ENCODE peak calls at places on chromosome 22, in six cellular contexts. R is HCT116, N is K562, D is HepG2, J is H1, Z is GM12878. Y is an unnamed sample.

GRCh38 chr22:34019190-34019845 is 99.0 kb upstream of the LARGE1 start:
- DNase-seq in R (no peak), N (no peak), D (no peak), J (no peak), Z (no peak), Y (no peak)

GRCh38 chr22:42515896-42516295 is 3.7 kb downstream of the RRP7A start:
- DNase-seq in R (no peak), N (no peak), D (peak; percentile 62), J (no peak), Z (no peak), Y (no peak)

GRCh38 chr22:19634206-19634536 is 80.1 kb upstream of the SEPTIN5 start:
- DNase-seq in R (no peak), N (no peak), D (no peak), J (no peak), Z (no peak), Y (no peak)

GRCh38 chr22:17672417-17672991 is 33.9 kb downstream of the BCL2L13 start:
- DNase-seq in R (no peak), N (no peak), D (no peak), J (no peak), Z (no peak), Y (no peak)

GRCh38 chr22:19905619-19906276 is 35.8 kb upstream of the COMT start:
- DNase-seq in R (no peak), N (no peak), D (no peak), J (no peak), Z (no peak), Y (no peak)

GRCh38 chr22:27576815-27577564 is 224.6 kb downstream of the MN1 start:
- DNase-seq in R (no peak), N (no peak), D (no peak), J (no peak), Z (no peak), Y (no peak)

GRCh38 chr22:20728523-20729190 is 45.3 kb upstream of the SERPIND1 start:
- DNase-seq in R (no peak), N (no peak), D (no peak), J (no peak), Z (no peak), Y (no peak)

GRCh38 chr22:31082606-31083376 is 1.7 kb downstream of the SMTN start:
- DNase-seq in R (peak; percentile 69), N (peak; percentile 70), D (peak; percentile 60), J (no peak), Z (no peak), Y (peak; percentile 72)

GRCh38 chr22:24500251-24500820 is 5.2 kb downstream of the UPB1 start:
- DNase-seq in R (no peak), N (no peak), D (peak; percentile 66), J (no peak), Z (no peak), Y (no peak)

GRCh38 chr22:17764036-17764435 is 10.2 kb downstream of the BID start:
- DNase-seq in R (no peak), N (no peak), D (no peak), J (no peak), Z (no peak), Y (no peak)

GRCh38 chr22:45335021-45335818 is 25.5 kb downstream of the FAM118A start:
- DNase-seq in R (no peak), N (no peak), D (no peak), J (peak; percentile 31), Z (no peak), Y (peak; percentile 61)

GRCh38 chr22:37563153-37564081 is 3.1 kb downstream of the CDC42EP1 start:
- DNase-seq in R (peak; percentile 57), N (no peak), D (peak; percentile 97), J (no peak), Z (no peak), Y (no peak)

GRCh38 chr22:35330258-35330861 is 30.7 kb downstream of the TOM1 start:
- DNase-seq in R (no peak), N (no peak), D (no peak), J (no peak), Z (no peak), Y (no peak)

GRCh38 chr22:27238935-27239510 is 562.5 kb downstream of the MN1 start:
- DNase-seq in R (no peak), N (peak; percentile 12), D (no peak), J (no peak), Z (no peak), Y (no peak)

GRCh38 chr22:35150163-35151107 is 84.5 kb downstream of the ISX start:
- DNase-seq in R (peak; percentile 24), N (peak; percentile 53), D (peak; percentile 36), J (peak; percentile 58), Z (no peak), Y (peak; percentile 89)

GRCh38 chr22:28229566-28230483 is 310.8 kb upstream of the PITPNB start:
- DNase-seq in R (no peak), N (no peak), D (no peak), J (no peak), Z (no peak), Y (no peak)

GRCh38 chr22:35307892-35308291 is 8.2 kb downstream of the TOM1 start:
- DNase-seq in R (no peak), N (no peak), D (no peak), J (no peak), Z (no peak), Y (no peak)

GRCh38 chr22:21082248-21082647 is 36.5 kb downstream of the LRRC74B start:
- DNase-seq in R (no peak), N (no peak), D (no peak), J (no peak), Z (no peak), Y (no peak)

DNA sequence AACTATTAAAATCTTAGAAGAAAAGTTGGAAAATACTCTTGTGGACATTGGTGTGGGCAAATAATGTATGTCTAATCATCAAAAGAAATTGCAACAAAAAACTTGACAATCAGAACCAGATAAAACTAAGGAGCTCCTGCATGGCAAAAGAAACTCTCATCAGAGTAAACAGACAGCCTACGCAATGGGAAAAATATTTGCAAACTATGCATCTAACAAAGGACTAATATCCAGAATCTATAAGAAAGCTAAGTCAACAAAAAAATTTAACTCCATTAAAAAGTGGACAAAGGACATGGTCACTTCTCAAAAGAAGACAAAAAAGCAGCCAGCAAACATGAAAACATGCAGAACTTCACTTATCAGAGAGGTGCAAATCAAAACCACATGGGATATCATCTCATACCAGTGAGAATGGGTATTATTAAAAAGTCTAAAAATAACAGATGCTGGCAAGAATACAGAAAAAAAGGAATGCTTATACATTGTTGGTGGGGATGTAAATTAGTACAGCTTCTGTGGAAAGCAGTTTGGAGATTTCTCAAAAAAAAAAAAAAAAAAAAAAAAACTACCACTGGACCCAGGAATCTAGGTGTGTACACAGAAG is 99.7 kb upstream of the TOP3B start:
- DNase-seq in R (no peak), N (no peak), D (no peak), J (no peak), Z (no peak), Y (no peak)
- TF ChIP-seq ATF3 in R (no peak), N (no peak), D (no peak), J (no peak), Z (no peak), Y (no peak)

GRCh38 chr22:50301581-50301991 is 5.9 kb downstream of the PLXNB2 start:
- DNase-seq in R (no peak), N (no peak), D (no peak), J (no peak), Z (no peak), Y (no peak)
- TF ChIP-seq ATF3 in R (no peak), N (no peak), D (no peak), J (no peak), Z (no peak), Y (no peak)

DNA sequence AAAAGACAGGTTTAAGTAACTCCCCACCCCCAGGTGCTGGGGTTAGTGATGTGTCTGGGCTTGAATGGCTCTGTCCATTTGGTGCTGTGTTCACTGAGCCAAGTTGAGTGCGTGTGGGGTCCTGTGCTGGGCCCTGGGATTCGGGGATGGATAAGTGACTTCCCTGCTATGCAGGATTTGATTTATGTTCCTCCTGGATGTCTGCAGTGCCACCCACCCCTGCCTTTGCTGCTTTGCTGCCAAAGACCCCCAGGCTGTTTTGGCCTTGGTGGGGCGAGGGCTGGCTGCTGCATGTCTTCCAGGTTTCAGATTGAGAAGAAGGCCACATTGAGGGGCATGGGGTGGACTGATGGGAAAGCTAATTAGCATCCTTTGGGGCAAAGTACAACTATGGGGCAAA is 77.9 kb upstream of the PARVG start:
- DNase-seq in R (no peak), N (no peak), D (no peak), J (no peak), Z (no peak), Y (no peak)
- TF ChIP-seq ATF3 in R (no peak), N (no peak), D (no peak), J (no peak), Z (no peak), Y (no peak)

DNA sequence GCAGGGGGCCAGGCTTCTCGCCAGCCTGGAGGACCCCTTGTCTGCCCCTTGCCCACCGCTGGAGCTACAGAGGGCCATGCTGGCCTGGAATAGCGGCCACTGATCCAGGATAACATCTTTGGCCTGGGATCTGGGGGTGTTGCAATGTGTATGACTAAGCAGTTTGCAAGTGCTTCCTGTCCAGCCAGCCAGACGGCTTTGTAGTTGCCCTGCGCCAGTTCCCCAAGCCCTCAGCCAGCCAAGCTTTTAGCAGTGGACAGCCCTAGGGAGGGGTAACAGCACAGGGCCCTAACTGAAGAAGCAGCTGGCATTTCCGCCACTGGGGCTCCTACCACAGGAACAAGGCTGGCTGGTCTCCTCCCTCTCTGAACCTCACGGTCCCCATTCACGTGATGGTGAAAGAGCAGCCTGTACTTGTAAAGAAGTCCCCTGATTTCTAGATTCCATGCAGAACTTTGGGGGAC is 32.1 kb downstream of the UQCR10 start:
- DNase-seq in R (peak; percentile 58), N (peak; percentile 72), D (peak; percentile 90), J (no peak), Z (no peak), Y (no peak)
- TF ChIP-seq ATF3 in R (no peak), N (no peak), D (peak; percentile 72), J (no peak), Z (no peak), Y (no peak)

GRCh38 chr22:41511521-41511968 is 32.7 kb downstream of the POLR3H start:
- DNase-seq in R (no peak), N (no peak), D (no peak), J (no peak), Z (no peak), Y (no peak)

GRCh38 chr22:41504397-41504796 is 35.5 kb downstream of the ACO2 start:
- DNase-seq in R (no peak), N (no peak), D (no peak), J (no peak), Z (no peak), Y (no peak)

GRCh38 chr22:41512421-41513194 is 31.7 kb downstream of the POLR3H start:
- DNase-seq in R (peak; percentile 40), N (peak; percentile 83), D (peak; percentile 29), J (no peak), Z (no peak), Y (peak; percentile 86)

GRCh38 chr22:41507330-41508063 is 36.8 kb downstream of the POLR3H start:
- DNase-seq in R (no peak), N (no peak), D (no peak), J (no peak), Z (no peak), Y (no peak)

GRCh38 chr22:41508770-41509170 is 35.5 kb downstream of the POLR3H start:
- DNase-seq in R (no peak), N (no peak), D (no peak), J (no peak), Z (no peak), Y (no peak)
- TF ChIP-seq ATF3 in R (no peak), N (no peak), D (no peak), J (no peak), Z (no peak), Y (no peak)

GRCh38 chr22:47154621-47155081 is 392.2 kb downstream of the TBC1D22A start:
- DNase-seq in R (no peak), N (no peak), D (no peak), J (no peak), Z (no peak), Y (no peak)
- TF ChIP-seq ATF3 in R (no peak), N (no peak), D (no peak), J (no peak), Z (no peak), Y (no peak)

GRCh38 chr22:32482708-32483107 is 8.1 kb downstream of the FBXO7 start:
- DNase-seq in R (no peak), N (no peak), D (no peak), J (no peak), Z (peak; percentile 39), Y (no peak)
- TF ChIP-seq ATF3 in R (no peak), N (no peak), D (no peak), J (no peak), Z (no peak), Y (no peak)